ENCODE peak calls at places on chromosomes 13 and 19, in four cellular contexts. X is anterior cingulate cortex, R is lower leg skin, B is AG10803. W is an unnamed sample.
A peak's percentile ranks its signal among the peaks of the same experiment; 100 is the strongest.

GRCh38 chr19:489418-490196 is 6.7 kb upstream of the MADCAM1 start:
- DNase-seq in R (peak; percentile 84), B (peak; percentile 59), X (no peak), W (no peak)

GRCh38 chr13:44393391-44393790 is 19.8 kb downstream of the SERP2 start:
- DNase-seq in X (peak; percentile 24), B (no peak), R (no peak), W (no peak)

GRCh38 chr19:45717983-45718650 is 12.6 kb downstream of the FBXO46 start:
- DNase-seq in X (no peak), B (no peak), R (no peak), W (no peak)

GRCh38 chr13:45331981-45332830 is 8.8 kb downstream of the TPT1 start:
- DNase-seq in B (peak; percentile 100), R (no peak), X (no peak), W (no peak)

GRCh38 chr19:3606174-3606689 is 443 bp downstream of the TBXA2R start:
- DNase-seq in B (no peak), R (no peak), X (no peak), W (no peak)

GRCh38 chr19:57830071-57830602 is at the start of gene ZNF587B:
- DNase-seq in X (peak; percentile 62), R (peak; percentile 91), B (no peak), W (no peak)

GRCh38 chr19:31535691-31536460 is 186.6 kb upstream of the TSHZ3 start:
- DNase-seq in R (peak; percentile 57), B (no peak), X (no peak), W (no peak)

GRCh38 chr13:44238011-44238421 is 135.6 kb upstream of the SERP2 start:
- DNase-seq in B (peak; percentile 78), X (no peak), R (peak; percentile 64), W (no peak)

GRCh38 chr13:46211521-46212351 is at the start of gene LRRC63:
- DNase-seq in R (peak; percentile 96), B (peak; percentile 44), X (peak; percentile 35), W (no peak)

GRCh38 chr19:805161-805561 is 7.9 kb downstream of the PTBP1 start:
- DNase-seq in X (no peak), B (no peak), R (no peak), W (no peak)

GRCh38 chr13:53422415-53422814 is 393.8 kb downstream of the OLFM4 start:
- DNase-seq in X (no peak), R (no peak), B (no peak), W (no peak)

GRCh38 chr13:20197361-20197834 is 4.7 kb upstream of the GJB2 start:
- DNase-seq in R (no peak), X (no peak), B (peak; percentile 42), W (no peak)

GRCh38 chr13:112849500-112849899 is 119.5 kb upstream of the MCF2L start:
- DNase-seq in X (no peak), R (no peak), B (no peak), W (no peak)

GRCh38 chr13:113033054-113033453 is 64.0 kb downstream of the MCF2L start:
- DNase-seq in B (no peak), X (no peak), R (no peak), W (no peak)

GRCh38 chr19:21566073-21566472 is 60.7 kb downstream of the ZNF429 start:
- DNase-seq in X (no peak), R (no peak), B (no peak), W (no peak)

GRCh38 chr19:17404015-17404414 is 1.4 kb downstream of the BST2 start:
- DNase-seq in R (no peak), X (no peak), B (no peak), W (no peak)

GRCh38 chr13:98195054-98195791 is 18.2 kb upstream of the RNF113B start:
- DNase-seq in R (peak; percentile 29), B (no peak), X (no peak), W (no peak)

GRCh38 chr19:51668167-51668566 is 21.5 kb upstream of the SIGLEC14 start:
- DNase-seq in B (no peak), R (no peak), X (no peak), W (no peak)

GRCh38 chr19:58021541-58022282 is 12.1 kb upstream of the ZSCAN1 start:
- DNase-seq in X (peak; percentile 7), B (peak; percentile 38), R (no peak), W (peak; percentile 42)

GRCh38 chr19:30584121-30584520 is 211.9 kb downstream of the ZNF536 start:
- DNase-seq in X (no peak), R (no peak), B (no peak), W (no peak)

GRCh38 chr13:106232680-106233079 is 302.8 kb downstream of the EFNB2 start:
- DNase-seq in R (no peak), B (no peak), X (no peak), W (no peak)

GRCh38 chr13:43401364-43401763 is 378.0 kb downstream of the DNAJC15 start:
- DNase-seq in X (no peak), R (no peak), B (no peak), W (no peak)

GRCh38 chr19:41341669-41342490 is 11.8 kb downstream of the TGFB1 start:
- DNase-seq in X (no peak), B (no peak), R (no peak), W (no peak)

GRCh38 chr13:99299545-99300341 is 7.5 kb downstream of the GPR183 start:
- DNase-seq in R (no peak), B (no peak), X (no peak), W (no peak)

GRCh38 chr19:48624067-48624594 is 4.8 kb downstream of the SPHK2 start:
- DNase-seq in R (peak; percentile 99), B (peak; percentile 97), X (peak; percentile 98), W (peak; percentile 90)

GRCh38 chr19:16518061-16518460 is 21.9 kb downstream of the C19orf44 start:
- DNase-seq in X (no peak), R (no peak), B (no peak), W (no peak)

GRCh38 chr13:27177852-27178251 is 6.2 kb upstream of the USP12 start:
- DNase-seq in R (no peak), X (no peak), B (no peak), W (no peak)

GRCh38 chr19:33286899-33287298 is 15.4 kb downstream of the CEBPA start:
- DNase-seq in R (no peak), B (no peak), X (no peak), W (no peak)

GRCh38 chr13:79225487-79226232 is 180.4 kb downstream of the RBM26 start:
- DNase-seq in R (no peak), B (no peak), X (peak; percentile 23), W (no peak)

GRCh38 chr13:25819856-25820530 is 231.8 kb downstream of the SHISA2 start:
- DNase-seq in B (no peak), X (peak; percentile 11), R (no peak), W (no peak)

GRCh38 chr13:97810152-97810551 is 143.3 kb upstream of the IPO5 start:
- DNase-seq in X (no peak), R (no peak), B (peak; percentile 3), W (no peak)

GRCh38 chr19:16869331-16869972 is 19.3 kb upstream of the F2RL3 start:
- DNase-seq in B (no peak), X (no peak), R (no peak), W (no peak)

GRCh38 chr13:85541476-85541875 is 257.7 kb downstream of the SLITRK6 start:
- DNase-seq in R (no peak), B (no peak), X (no peak), W (no peak)

GRCh38 chr13:107835339-107836018 is 379.9 kb downstream of the LIG4 start:
- DNase-seq in X (no peak), R (no peak), B (peak; percentile 65), W (no peak)

GRCh38 chr13:28494537-28494860 is 429 bp downstream of the FLT1 start:
- DNase-seq in B (no peak), R (no peak), X (no peak), W (no peak)

GRCh38 chr13:36173923-36174322 is 40.4 kb downstream of the SOHLH2 start:
- DNase-seq in R (no peak), X (no peak), B (no peak), W (no peak)

GRCh38 chr19:17357724-17358123 is 19.4 kb downstream of the PLVAP start:
- DNase-seq in R (no peak), B (no peak), X (no peak), W (no peak)